ENCODE peak calls at places on chromosome 16, in seven cellular contexts. F is HL-60, L is sigmoid colon, P is esophagus muscularis mucosa, W is prostate gland, N is suprapubic skin, V is HCT116. G is an unnamed sample.

GRCh38 chr16:20192801-20193200 is 119.1 kb upstream of the GPR139 start:
- DNase-seq in F (no peak), L (no peak), P (no peak), W (no peak), N (no peak), V (no peak), G (no peak)

GRCh38 chr16:27417047-27417671 is 15.2 kb downstream of the IL21R start:
- DNase-seq in F (no peak), L (peak; percentile 9), P (no peak), W (no peak), N (no peak), V (no peak), G (no peak)

GRCh38 chr16:72637306-72637705 is 410.6 kb downstream of the ZFHX3 start:
- DNase-seq in F (no peak), L (no peak), P (no peak), W (no peak), N (no peak), V (no peak), G (peak; percentile 60)

GRCh38 chr16:4936991-4937781 is at the start of gene PPL:
- DNase-seq in F (no peak), L (peak; percentile 89), P (no peak), W (peak; percentile 91), N (no peak), V (peak; percentile 76), G (no peak)

GRCh38 chr16:87320510-87321227 is 3.5 kb upstream of the C16orf95 start:
- DNase-seq in F (no peak), L (no peak), P (no peak), W (no peak), N (no peak), V (no peak), G (no peak)

GRCh38 chr16:75555213-75555706 is 792 bp downstream of the TMEM231 start:
- DNase-seq in F (no peak), L (peak; percentile 91), P (no peak), W (peak; percentile 73), N (peak; percentile 79), V (peak; percentile 86), G (peak; percentile 90)

GRCh38 chr16:11367483-11367906 is 22.2 kb downstream of the RMI2 start:
- DNase-seq in F (no peak), L (no peak), P (no peak), W (no peak), N (no peak), V (no peak), G (no peak)

GRCh38 chr16:47565454-47565853 is 104.3 kb downstream of the PHKB start:
- DNase-seq in F (peak; percentile 91), L (peak; percentile 82), P (peak; percentile 92), W (no peak), N (peak; percentile 69), V (no peak), G (peak; percentile 30)

GRCh38 chr16:3035972-3036725 is 595 bp downstream of the BICDL2 start:
- DNase-seq in F (no peak), L (no peak), P (no peak), W (no peak), N (no peak), V (no peak), G (no peak)

GRCh38 chr16:83648347-83648746 is 159.4 kb upstream of the HSBP1 start:
- DNase-seq in F (no peak), L (no peak), P (no peak), W (no peak), N (no peak), V (no peak), G (no peak)

GRCh38 chr16:70253291-70254094 is 1.8 kb upstream of the EXOSC6 start:
- DNase-seq in F (no peak), L (no peak), P (no peak), W (no peak), N (no peak), V (peak; percentile 28), G (peak; percentile 43)

GRCh38 chr16:81181013-81181720 is 57.3 kb upstream of the BCO1 start:
- DNase-seq in F (no peak), L (peak; percentile 94), P (peak; percentile 94), W (peak; percentile 58), N (peak; percentile 94), V (peak; percentile 93), G (peak; percentile 77)

GRCh38 chr16:59878479-59878878 is 1144.4 kb upstream of the GOT2 start:
- DNase-seq in F (no peak), L (no peak), P (no peak), W (no peak), N (no peak), V (no peak), G (peak; percentile 44)

GRCh38 chr16:19389246-19389645 is 28.4 kb upstream of the TMC5 start:
- DNase-seq in F (no peak), L (no peak), P (no peak), W (peak; percentile 80), N (no peak), V (no peak), G (peak; percentile 19)

GRCh38 chr16:6249863-6250262 is 1082.8 kb upstream of the RBFOX1 start:
- DNase-seq in F (no peak), L (no peak), P (no peak), W (no peak), N (no peak), V (no peak), G (no peak)

GRCh38 chr16:81795193-81795592 is 16.1 kb downstream of the PLCG2 start:
- DNase-seq in F (no peak), L (no peak), P (no peak), W (no peak), N (no peak), V (no peak), G (no peak)

GRCh38 chr16:82192665-82193064 is 22.6 kb upstream of the MPHOSPH6 start:
- DNase-seq in F (peak; percentile 72), L (no peak), P (no peak), W (no peak), N (no peak), V (no peak), G (peak; percentile 86)

GRCh38 chr16:2019500-2019899 is at the start of gene NPW:
- DNase-seq in F (no peak), L (no peak), P (no peak), W (no peak), N (no peak), V (no peak), G (no peak)

GRCh38 chr16:53089434-53090270 is 34.9 kb downstream of the CHD9 start:
- DNase-seq in F (no peak), L (peak; percentile 77), P (no peak), W (peak; percentile 35), N (no peak), V (no peak), G (peak; percentile 75)

GRCh38 chr16:19837984-19838707 is 46.5 kb downstream of the GPRC5B start:
- DNase-seq in F (no peak), L (no peak), P (no peak), W (no peak), N (no peak), V (no peak), G (no peak)

GRCh38 chr16:73020409-73020884 is 27.5 kb downstream of the ZFHX3 start:
- DNase-seq in F (no peak), L (peak; percentile 82), P (no peak), W (peak; percentile 58), N (peak; percentile 82), V (peak; percentile 72), G (peak; percentile 89)

GRCh38 chr16:74730049-74730683 is 29.5 kb upstream of the MLKL start:
- DNase-seq in F (no peak), L (no peak), P (no peak), W (peak; percentile 51), N (no peak), V (no peak), G (no peak)

GRCh38 chr16:9046667-9047055 is 44.8 kb upstream of the HAPSTR1 start:
- DNase-seq in F (no peak), L (no peak), P (no peak), W (no peak), N (no peak), V (no peak), G (no peak)

GRCh38 chr16:9048302-9048700 is 43.1 kb upstream of the HAPSTR1 start:
- DNase-seq in F (no peak), L (no peak), P (no peak), W (no peak), N (no peak), V (peak; percentile 29), G (no peak)

GRCh38 chr16:9049241-9049640 is 42.2 kb upstream of the HAPSTR1 start:
- DNase-seq in F (no peak), L (no peak), P (no peak), W (no peak), N (no peak), V (no peak), G (no peak)

GRCh38 chr16:9050102-9050830 is 41.2 kb upstream of the HAPSTR1 start:
- DNase-seq in F (no peak), L (no peak), P (no peak), W (no peak), N (no peak), V (no peak), G (no peak)

GRCh38 chr16:9047689-9048301 is 43.6 kb upstream of the HAPSTR1 start:
- DNase-seq in F (peak; percentile 87), L (peak; percentile 95), P (peak; percentile 96), W (peak; percentile 66), N (peak; percentile 91), V (peak; percentile 98), G (peak; percentile 98)
- TF ChIP-seq POLR2AphosphoS5 in F (no peak), L (peak; percentile 89), P (peak; percentile 86), W (peak; percentile 85), N (peak; percentile 76), V (peak; percentile 68), G (peak; percentile 81)

GRCh38 chr16:57305159-57305811 is 20.8 kb upstream of the PLLP start:
- DNase-seq in F (no peak), L (peak; percentile 65), P (no peak), W (no peak), N (peak; percentile 65), V (no peak), G (no peak)
- H3K27ac ChIP-seq in F (no peak overlapping the region), L (peak overlapping the region; percentile 61), P (peak overlapping the region; percentile 89), W (peak overlapping the region; percentile 58), N (peak overlapping the region; percentile 29), V (no peak overlapping the region), G (no peak overlapping the region)

GRCh38 chr16:58586340-58587030 is 43.1 kb downstream of the CNOT1 start:
- DNase-seq in F (no peak), L (no peak), P (no peak), W (no peak), N (no peak), V (no peak), G (no peak)
- TF ChIP-seq POLR2AphosphoS5 in F (no peak), L (no peak), P (no peak), W (no peak), N (no peak), V (no peak), G (no peak)

GRCh38 chr16:56336711-56337110 is 88.6 kb downstream of the AMFR start:
- DNase-seq in F (no peak), L (no peak), P (no peak), W (no peak), N (no peak), V (no peak), G (no peak)

GRCh38 chr16:56336071-56336688 is 89.2 kb downstream of the AMFR start:
- DNase-seq in F (no peak), L (no peak), P (no peak), W (no peak), N (no peak), V (no peak), G (no peak)

GRCh38 chr16:56337131-56337857 is 88.1 kb downstream of the AMFR start:
- DNase-seq in F (no peak), L (no peak), P (no peak), W (no peak), N (no peak), V (no peak), G (no peak)

GRCh38 chr16:56338566-56339318 is 86.6 kb downstream of the AMFR start:
- DNase-seq in F (no peak), L (no peak), P (no peak), W (no peak), N (no peak), V (no peak), G (no peak)

GRCh38 chr16:56337858-56338325 is 87.5 kb downstream of the AMFR start:
- DNase-seq in F (no peak), L (no peak), P (no peak), W (no peak), N (no peak), V (no peak), G (no peak)
- H3K27ac ChIP-seq in F (no peak overlapping the region), L (no peak overlapping the region), P (no peak overlapping the region), W (no peak overlapping the region), N (no peak overlapping the region), V (no peak overlapping the region), G (no peak overlapping the region)